ENCODE peak calls at places on chromosome 10, in seven cellular contexts. F, Z, J, U, N, A and G are unnamed samples.
A peak's percentile ranks its signal among the peaks of the same experiment; 100 is the strongest.

GRCh38 chr10:107969936-107970335 is 805.4 kb upstream of the SORCS1 start:
- DNase-seq in J (no peak), A (no peak), Z (no peak), N (no peak), F (no peak), U (no peak), G (no peak)

GRCh38 chr10:47255866-47256265 is 44.1 kb upstream of the GDF10 start:
- DNase-seq in J (no peak), Z (no peak), U (no peak), A (no peak), N (no peak), F (no peak), G (no peak)

GRCh38 chr10:26435852-26436251 is 2.3 kb upstream of the APBB1IP start:
- DNase-seq in J (no peak), Z (no peak), N (no peak), F (no peak), A (no peak), U (no peak), G (no peak)

GRCh38 chr10:13924020-13924725 is 337.4 kb downstream of the PRPF18 start:
- DNase-seq in N (peak; percentile 71), U (no peak), A (no peak), Z (no peak), J (no peak), F (peak; percentile 97), G (peak; percentile 97)

GRCh38 chr10:42929993-42930392 is 146.9 kb upstream of the RET start:
- DNase-seq in N (no peak), A (no peak), U (no peak), Z (no peak), J (no peak), F (no peak), G (no peak)

GRCh38 chr10:132931258-132931657 is 11.1 kb downstream of the CFAP46 start:
- DNase-seq in U (no peak), J (no peak), F (peak; percentile 4), Z (no peak), N (no peak), A (no peak), G (no peak)

GRCh38 chr10:52030051-52030867 is 283.8 kb upstream of the DKK1 start:
- DNase-seq in A (no peak), N (no peak), J (no peak), Z (no peak), F (peak; percentile 50), U (no peak), G (peak; percentile 74)

GRCh38 chr10:32980558-32981468 is 22.8 kb upstream of the ITGB1 start:
- DNase-seq in N (peak; percentile 100), Z (peak; percentile 93), A (peak; percentile 92), F (peak; percentile 96), U (peak; percentile 81), J (peak; percentile 95), G (peak; percentile 99)

GRCh38 chr10:22479419-22479818 is 134.1 kb downstream of the SPAG6 start:
- DNase-seq in Z (no peak), F (peak; percentile 44), U (no peak), A (no peak), N (no peak), J (no peak), G (peak; percentile 41)

GRCh38 chr10:28396317-28396716 is 93.5 kb upstream of the MPP7 start:
- DNase-seq in N (no peak), J (no peak), Z (no peak), F (no peak), U (no peak), A (no peak), G (no peak)

GRCh38 chr10:27188259-27188658 is 33.1 kb downstream of the MASTL start:
- DNase-seq in N (peak; percentile 1), F (no peak), U (no peak), Z (no peak), A (no peak), J (no peak), G (no peak)

GRCh38 chr10:73456187-73456890 is 23.0 kb upstream of the MSS51 start:
- DNase-seq in A (no peak), J (no peak), F (no peak), Z (no peak), U (no peak), N (no peak), G (no peak)

DNA sequence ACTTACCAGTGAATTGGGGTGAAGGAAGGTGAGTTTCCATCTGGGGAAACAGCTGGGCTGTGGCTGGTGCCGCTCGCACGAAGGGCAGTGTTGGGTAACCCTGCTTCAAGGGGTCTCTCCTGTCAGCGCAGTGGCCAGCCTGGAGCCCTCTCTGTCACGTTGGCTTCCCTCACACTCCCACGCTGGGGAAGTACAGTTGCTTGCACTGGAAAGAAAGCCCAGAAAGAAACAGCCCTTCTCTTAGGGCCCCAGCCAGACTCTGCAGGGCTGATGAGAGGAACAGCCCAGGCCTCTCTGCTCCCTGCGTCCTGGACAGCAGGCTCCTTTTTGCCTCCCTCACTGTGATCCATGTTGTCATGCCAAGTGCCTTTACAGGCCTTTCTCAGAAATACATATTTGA is 40.3 kb upstream of the TRIM8 start:
- DNase-seq in A (no peak), Z (no peak), N (no peak), J (no peak), F (peak; percentile 53), U (no peak), G (no peak)
- H3K4me3 ChIP-seq in A (no peak overlapping the region), Z (no peak overlapping the region), N (no peak overlapping the region), J (no peak overlapping the region), F (no peak overlapping the region), U (no peak overlapping the region), G (no peak overlapping the region)

GRCh38 chr10:35819736-35820135 is 177.6 kb upstream of the FZD8 start:
- DNase-seq in U (no peak), F (no peak), N (no peak), Z (no peak), J (no peak), A (no peak), G (no peak)
- H3K4me3 ChIP-seq in U (no peak overlapping the region), F (no peak overlapping the region), N (no peak overlapping the region), Z (no peak overlapping the region), J (no peak overlapping the region), A (no peak overlapping the region), G (no peak overlapping the region)

GRCh38 chr10:18681971-18682403 is 22.8 kb downstream of the ARL5B start:
- DNase-seq in J (no peak), N (peak; percentile 51), F (no peak), Z (no peak), U (no peak), A (no peak), G (peak; percentile 80)
- H3K4me3 ChIP-seq in J (no peak overlapping the region), N (no peak overlapping the region), F (no peak overlapping the region), Z (no peak overlapping the region), U (no peak overlapping the region), A (no peak overlapping the region), G (no peak overlapping the region)

GRCh38 chr10:35447693-35448407 is 111.5 kb downstream of the CCNY start:
- DNase-seq in F (peak; percentile 32), N (peak; percentile 67), A (no peak), Z (peak; percentile 58), U (no peak), J (no peak), G (peak; percentile 94)
- H3K4me3 ChIP-seq in F (no peak overlapping the region), N (peak overlapping the region; percentile 4), A (no peak overlapping the region), Z (no peak overlapping the region), U (no peak overlapping the region), J (no peak overlapping the region), G (peak overlapping the region; percentile 3)

DNA sequence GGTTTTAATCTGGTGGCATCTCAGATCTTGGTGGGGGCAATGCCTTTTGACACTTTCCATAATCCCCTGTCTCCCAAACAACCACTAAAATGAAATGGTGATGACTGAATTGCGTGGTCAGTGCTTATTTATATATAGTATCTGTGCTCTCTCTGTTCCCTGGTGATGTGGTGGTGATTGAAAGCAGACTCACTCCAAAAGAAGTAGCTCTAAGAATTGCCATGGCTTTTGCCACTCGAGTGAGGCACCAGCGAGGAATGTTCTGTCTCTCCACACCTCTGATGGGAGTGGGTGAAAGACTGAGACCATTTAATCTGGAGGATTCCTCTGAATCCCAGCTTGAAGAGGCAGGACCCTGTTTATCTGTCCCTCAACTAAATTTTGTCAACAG is 2.8 kb downstream of the DUSP5 start:
- DNase-seq in N (peak; percentile 80), J (no peak), U (no peak), A (no peak), F (peak; percentile 78), Z (no peak), G (peak; percentile 77)
- H3K4me3 ChIP-seq in N (peak overlapping the region; percentile 80), J (peak overlapping the region; percentile 90), U (no peak overlapping the region), A (no peak overlapping the region), F (peak overlapping the region; percentile 96), Z (no peak overlapping the region), G (peak overlapping the region; percentile 77)

DNA sequence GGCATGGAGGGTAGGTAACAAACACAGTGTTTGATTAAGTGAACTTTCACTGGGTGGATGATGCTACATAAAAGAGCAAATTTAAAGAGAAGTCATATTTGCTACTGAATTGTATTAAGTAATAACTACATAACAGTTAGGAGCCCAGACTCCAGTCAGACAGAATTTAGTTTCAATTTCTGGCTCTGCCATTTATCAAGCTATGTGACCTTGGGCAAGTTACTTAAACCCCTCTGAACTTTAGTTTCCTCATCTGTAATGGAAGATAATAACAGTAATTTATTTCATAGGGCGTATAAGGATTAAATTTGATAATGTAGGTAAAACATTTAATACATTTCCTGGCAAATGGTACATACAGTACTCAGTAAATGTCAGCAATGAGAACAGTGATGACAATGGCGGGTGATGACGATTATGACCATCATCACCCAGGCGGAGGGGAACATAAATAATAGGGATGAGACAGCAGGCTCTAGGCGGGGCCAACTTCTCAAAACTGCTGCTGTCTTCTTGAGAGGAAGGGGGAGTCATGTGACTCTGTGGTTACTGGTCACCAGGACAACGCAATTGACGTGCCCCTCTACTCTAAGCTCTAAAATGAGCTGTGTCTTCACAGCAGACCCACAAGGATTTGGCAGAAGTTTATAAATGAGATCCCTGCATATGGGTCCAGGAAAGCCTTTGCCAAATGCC is 15.6 kb downstream of the DNMBP start:
- DNase-seq in J (peak; percentile 88), U (no peak), N (no peak), F (peak; percentile 97), A (no peak), Z (peak; percentile 53), G (peak; percentile 89)
- H3K4me3 ChIP-seq in J (no peak overlapping the region), U (no peak overlapping the region), N (no peak overlapping the region), F (no peak overlapping the region), A (no peak overlapping the region), Z (no peak overlapping the region), G (no peak overlapping the region)

GRCh38 chr10:44976352-44977198 is 2.0 kb downstream of the DEPP1 start:
- DNase-seq in A (no peak), Z (no peak), F (no peak), U (no peak), N (peak; percentile 18), J (no peak), G (peak; percentile 32)

GRCh38 chr10:44977287-44978212 is 1.1 kb downstream of the DEPP1 start:
- DNase-seq in A (no peak), Z (no peak), F (no peak), N (no peak), J (no peak), U (peak; percentile 67), G (no peak)

GRCh38 chr10:44974082-44974627 is 4.5 kb downstream of the DEPP1 start:
- DNase-seq in A (peak; percentile 48), N (no peak), U (no peak), Z (no peak), J (no peak), F (no peak), G (no peak)

GRCh38 chr10:44974628-44975431 is 3.8 kb downstream of the DEPP1 start:
- DNase-seq in U (peak; percentile 86), Z (peak; percentile 75), J (peak; percentile 85), A (peak; percentile 86), N (peak; percentile 57), F (peak; percentile 54), G (peak; percentile 73)

GRCh38 chr10:44975487-44976331 is 2.9 kb downstream of the DEPP1 start:
- DNase-seq in J (no peak), A (no peak), U (peak; percentile 61), Z (no peak), F (peak; percentile 46), N (peak; percentile 90), G (peak; percentile 88)
- H3K4me3 ChIP-seq in J (peak overlapping the region; percentile 58), A (no peak overlapping the region), U (peak overlapping the region; percentile 69), Z (no peak overlapping the region), F (peak overlapping the region; percentile 85), N (no peak overlapping the region), G (peak overlapping the region; percentile 82)

GRCh38 chr10:128211953-128212727 is 85.9 kb upstream of the MKI67 start:
- DNase-seq in F (peak; percentile 54), U (peak; percentile 56), N (peak; percentile 60), J (peak; percentile 93), A (peak; percentile 93), Z (peak; percentile 89), G (peak; percentile 31)
- H3K4me3 ChIP-seq in F (no peak overlapping the region), U (no peak overlapping the region), N (no peak overlapping the region), J (peak overlapping the region; percentile 36), A (no peak overlapping the region), Z (peak overlapping the region; percentile 17), G (peak overlapping the region; percentile 40)